ENCODE peak calls at places on chromosomes 16 and 17, in four cellular contexts. B is HCT116, M is GM12878, J is K562. P is an unnamed sample.

GRCh38 chr17:1939979-1940809 is 84.9 kb downstream of the RTN4RL1 start:
- DNase-seq in B (no peak), M (no peak), J (no peak), P (no peak)

GRCh38 chr16:17206712-17207111 is 264.0 kb downstream of the XYLT1 start:
- DNase-seq in B (no peak), M (no peak), J (no peak), P (no peak)

GRCh38 chr16:53743149-53743566 is 39.2 kb downstream of the FTO start:
- DNase-seq in B (peak; percentile 55), M (no peak), J (peak; percentile 52), P (no peak)

GRCh38 chr17:71655542-71655941 is 465.3 kb upstream of the SOX9 start:
- DNase-seq in B (no peak), M (no peak), J (no peak), P (no peak)

GRCh38 chr17:77858291-77859034 is 100.0 kb upstream of the TNRC6C start:
- DNase-seq in B (no peak), M (no peak), J (no peak), P (no peak)

GRCh38 chr17:17035490-17035889 is 6.8 kb upstream of the MPRIP start:
- DNase-seq in B (no peak), M (no peak), J (peak; percentile 53), P (no peak)

GRCh38 chr16:1676661-1677060 is 1.4 kb upstream of the JPT2 start:
- DNase-seq in B (no peak), M (no peak), J (no peak), P (no peak)

GRCh38 chr16:64153718-64154117 is 968.1 kb downstream of the CDH11 start:
- DNase-seq in B (no peak), M (no peak), J (no peak), P (no peak)

GRCh38 chr16:11833951-11834695 is 17.2 kb downstream of the RSL1D1 start:
- DNase-seq in B (no peak), M (no peak), J (no peak), P (no peak)

GRCh38 chr17:50684288-50684611 is 23.5 kb downstream of the ANKRD40 start:
- DNase-seq in B (no peak), M (no peak), J (no peak), P (no peak)

GRCh38 chr17:50684612-50685333 is 22.9 kb downstream of the ANKRD40 start:
- DNase-seq in B (no peak), M (no peak), J (no peak), P (no peak)

GRCh38 chr17:50685691-50686493 is 21.8 kb downstream of the ANKRD40 start:
- DNase-seq in B (no peak), M (no peak), J (no peak), P (no peak)

GRCh38 chr17:50686494-50687199 is 21.1 kb downstream of the ANKRD40 start:
- DNase-seq in B (peak; percentile 92), M (no peak), J (no peak), P (no peak)

DNA sequence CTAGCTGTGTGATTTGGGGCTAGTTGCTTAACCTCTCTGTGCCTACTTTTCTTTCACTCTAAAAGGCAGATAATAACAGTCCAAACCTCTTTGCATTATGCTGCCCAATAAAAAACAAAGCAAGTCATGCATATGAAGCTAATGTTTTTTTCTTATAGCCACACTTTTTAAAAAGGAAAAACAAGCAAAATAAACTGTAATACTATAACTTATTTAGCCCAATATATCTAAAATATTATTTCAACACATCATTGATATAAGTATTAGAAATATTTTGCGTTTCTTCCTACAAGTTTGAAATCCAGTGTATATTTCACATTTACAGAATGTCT is 22.4 kb downstream of the ANKRD40 start:
- DNase-seq in B (no peak), M (no peak), J (no peak), P (no peak)
- TF ChIP-seq CTCF in B (no peak), M (no peak), J (no peak), P (no peak)

DNA sequence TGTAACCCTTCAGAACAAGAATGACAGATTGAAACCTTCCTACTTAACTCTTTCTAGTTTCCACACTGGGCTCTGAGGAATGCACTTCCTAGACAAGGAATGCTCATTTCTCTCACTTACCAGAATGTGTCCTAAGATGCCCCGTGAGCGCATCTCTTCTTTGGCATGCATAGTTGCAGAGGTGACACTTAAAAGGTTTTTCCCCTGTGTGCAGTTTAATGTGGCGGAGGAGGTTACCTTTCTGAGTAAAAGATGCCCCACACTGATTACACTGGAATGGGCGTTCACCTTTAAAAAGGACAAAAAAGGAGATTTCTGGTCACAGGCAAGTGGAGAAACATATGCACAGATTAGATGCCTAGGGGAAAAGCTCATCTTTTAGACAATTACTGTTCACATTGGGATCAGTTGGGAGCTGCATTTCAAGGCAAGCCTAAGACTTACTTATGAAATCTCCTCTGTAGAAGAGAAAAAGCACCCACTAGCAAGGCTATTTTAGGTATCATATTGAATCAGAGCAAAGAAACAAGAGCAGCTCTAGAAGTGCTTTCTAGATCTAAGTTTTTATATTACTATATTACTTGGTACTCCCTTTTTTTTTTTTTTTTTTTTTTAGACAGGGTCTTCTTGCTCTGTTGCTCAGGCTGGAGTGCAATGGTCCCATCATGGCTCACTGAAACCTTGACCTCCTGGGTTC is 53.7 kb downstream of the GRB7 start:
- DNase-seq in B (no peak), M (no peak), J (no peak), P (no peak)
- TF ChIP-seq SIN3A in B (no peak), M (no peak), J (no peak), P (no peak)

GRCh38 chr16:85330694-85331188 is 218.5 kb upstream of the CIBAR2 start:
- DNase-seq in B (peak; percentile 86), M (no peak), J (peak; percentile 89), P (peak; percentile 41)
- TF ChIP-seq CTCF in B (peak; percentile 75), M (peak; percentile 48), J (peak; percentile 79), P (no peak)

DNA sequence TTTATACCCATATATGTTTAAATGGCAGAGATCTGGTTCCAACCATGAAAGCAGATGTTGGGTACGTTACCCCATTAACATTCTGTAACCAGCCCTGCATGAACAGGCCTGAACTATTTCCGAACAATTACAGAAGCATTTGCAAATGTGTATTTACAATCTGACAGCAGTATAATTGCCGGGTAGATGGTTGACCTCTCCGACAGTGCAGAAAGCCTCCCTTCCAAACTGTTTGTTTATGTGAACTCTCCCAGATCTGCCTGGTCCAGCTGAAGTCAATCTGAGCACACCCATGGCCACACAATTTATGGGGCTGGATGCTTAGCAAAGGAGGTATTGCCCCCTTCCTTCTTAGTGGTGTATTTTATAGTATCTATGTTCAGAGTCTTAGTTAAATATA is 21.8 kb downstream of the NUDT7 start:
- DNase-seq in B (no peak), M (no peak), J (no peak), P (no peak)
- TF ChIP-seq SIN3A in B (no peak), M (no peak), J (no peak), P (no peak)

P was measured in Panc1.